ENCODE peak calls at places on chromosome 19, in four cellular contexts. U is K562, G is PC-3, M is neural progenitor cell. K is an unnamed sample. For H4K20me1, the result is how much of the 10 kb centered on the place peaks cover.

GRCh38 chr19:34041922-34042521 is 130.3 kb upstream of the LSM14A start:
- DNase-seq in M (peak), G (peak), U (peak), K (peak)

GRCh38 chr19:33496016-33496415 is 25.6 kb downstream of the PEPD start:
- DNase-seq in U (no peak), M (no peak), G (no peak), K (no peak)

GRCh38 chr19:56670961-56671612 is 470 bp downstream of the ZNF835 start:
- DNase-seq in U (no peak), G (no peak), M (no peak), K (no peak)

GRCh38 chr19:58519355-58520256 is at the start of gene ZBTB45:
- DNase-seq in U (peak), G (peak), M (peak), K (peak)

GRCh38 chr19:53013621-53014020 is at the start of gene ERVV-1:
- DNase-seq in M (no peak), U (no peak), G (no peak), K (no peak)

GRCh38 chr19:43739419-43739818 is 15.3 kb downstream of the SMG9 start:
- DNase-seq in G (no peak), M (no peak), U (no peak), K (no peak)

GRCh38 chr19:7869910-7870511 is 4.2 kb downstream of the PRR36 start:
- DNase-seq in M (peak), G (peak), U (peak), K (peak)

GRCh38 chr19:44847144-44848035 is 1.3 kb downstream of the NECTIN2 start:
- DNase-seq in M (peak), U (peak), G (peak), K (peak)

GRCh38 chr19:11479470-11480080 is 1.3 kb downstream of the ELAVL3 start:
- DNase-seq in M (peak), G (no peak), U (peak), K (peak)

GRCh38 chr19:48726573-48726972 is 7.0 kb upstream of the MAMSTR start:
- DNase-seq in M (no peak), G (no peak), U (no peak), K (no peak)

GRCh38 chr19:42028304-42029216 is 34.5 kb upstream of the ATP1A3 start:
- DNase-seq in G (peak), U (peak), M (peak), K (no peak)

GRCh38 chr19:42067315-42067888 is 2.6 kb downstream of the GRIK5 start:
- DNase-seq in M (no peak), U (no peak), G (no peak), K (no peak)

GRCh38 chr19:17180997-17181702 is 34.0 kb upstream of the USE1 start:
- DNase-seq in U (no peak), G (no peak), M (peak), K (no peak)

GRCh38 chr19:44010468-44010867 is 7.7 kb downstream of the ZNF230 start:
- DNase-seq in U (no peak), M (no peak), G (no peak), K (no peak)

GRCh38 chr19:31220540-31220939 is 128.7 kb downstream of the TSHZ3 start:
- DNase-seq in U (peak), G (no peak), M (peak), K (no peak)

GRCh38 chr19:29944415-29945012 is 2.5 kb downstream of the URI1 start:
- DNase-seq in G (no peak), M (no peak), U (no peak), K (no peak)

GRCh38 chr19:29947871-29948270 is 5.8 kb downstream of the URI1 start:
- DNase-seq in U (peak), G (no peak), M (no peak), K (no peak)

GRCh38 chr19:29945017-29945416 is 3.0 kb downstream of the URI1 start:
- DNase-seq in G (no peak), M (no peak), U (no peak), K (no peak)

GRCh38 chr19:29945433-29945832 is 3.4 kb downstream of the URI1 start:
- DNase-seq in M (no peak), G (no peak), U (no peak), K (peak)

GRCh38 chr19:29946645-29947044 is 4.6 kb downstream of the URI1 start:
- DNase-seq in U (no peak), M (no peak), G (no peak), K (no peak)
- H4K20me1 ChIP-seq in U (under half), M (under half), G (under half), K (under half)

GRCh38 chr19:46076951-46077814 is 36.4 kb upstream of the IGFL4 start:
- DNase-seq in U (peak), M (peak), G (peak), K (peak)
- TF ChIP-seq EZH2 in U (no peak), M (peak), G (peak), K (no peak)

GRCh38 chr19:2077833-2078619 is 18.1 kb downstream of the MOB3A start:
- DNase-seq in G (no peak), U (no peak), M (no peak), K (no peak)
- H4K20me1 ChIP-seq in G (under half), U (under half), M (under half), K (under half)

DNA sequence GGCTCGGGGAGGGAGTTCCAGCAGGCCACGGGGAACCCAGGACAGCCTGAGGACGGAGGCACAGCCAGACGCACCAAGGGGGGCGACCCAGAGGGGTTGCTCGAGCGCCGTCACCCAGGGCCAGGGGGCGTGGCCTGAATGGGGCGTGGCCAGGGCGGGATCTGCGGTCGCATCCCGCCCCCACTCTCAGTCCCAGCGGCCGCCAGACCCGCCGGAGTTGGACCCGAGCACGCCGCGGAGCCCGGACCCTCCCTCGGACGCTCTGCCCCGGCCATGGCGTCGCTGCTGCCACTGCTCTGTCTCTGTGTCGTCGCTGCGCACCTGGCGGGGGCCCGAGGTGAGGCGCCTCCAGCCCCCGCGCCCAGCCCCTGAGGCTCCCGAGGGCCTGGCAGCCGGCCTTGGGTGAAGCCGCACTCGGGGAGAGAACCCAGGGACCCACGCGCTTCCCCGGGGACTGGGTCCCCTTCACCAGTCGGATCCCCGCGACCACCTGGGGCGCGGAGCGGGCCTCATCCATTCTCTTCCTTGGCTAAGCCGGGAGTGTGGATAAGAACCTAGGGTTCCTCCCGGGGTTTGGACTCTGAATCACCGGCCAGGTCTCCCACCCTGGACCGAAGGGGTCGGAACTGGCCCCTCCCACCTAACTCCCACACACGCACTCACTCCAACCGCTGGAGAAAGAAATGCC is at the start of gene CILP2:
- DNase-seq in G (peak), U (no peak), M (peak), K (peak)
- TF ChIP-seq EZH2 in G (no peak), U (no peak), M (peak), K (no peak)

DNA sequence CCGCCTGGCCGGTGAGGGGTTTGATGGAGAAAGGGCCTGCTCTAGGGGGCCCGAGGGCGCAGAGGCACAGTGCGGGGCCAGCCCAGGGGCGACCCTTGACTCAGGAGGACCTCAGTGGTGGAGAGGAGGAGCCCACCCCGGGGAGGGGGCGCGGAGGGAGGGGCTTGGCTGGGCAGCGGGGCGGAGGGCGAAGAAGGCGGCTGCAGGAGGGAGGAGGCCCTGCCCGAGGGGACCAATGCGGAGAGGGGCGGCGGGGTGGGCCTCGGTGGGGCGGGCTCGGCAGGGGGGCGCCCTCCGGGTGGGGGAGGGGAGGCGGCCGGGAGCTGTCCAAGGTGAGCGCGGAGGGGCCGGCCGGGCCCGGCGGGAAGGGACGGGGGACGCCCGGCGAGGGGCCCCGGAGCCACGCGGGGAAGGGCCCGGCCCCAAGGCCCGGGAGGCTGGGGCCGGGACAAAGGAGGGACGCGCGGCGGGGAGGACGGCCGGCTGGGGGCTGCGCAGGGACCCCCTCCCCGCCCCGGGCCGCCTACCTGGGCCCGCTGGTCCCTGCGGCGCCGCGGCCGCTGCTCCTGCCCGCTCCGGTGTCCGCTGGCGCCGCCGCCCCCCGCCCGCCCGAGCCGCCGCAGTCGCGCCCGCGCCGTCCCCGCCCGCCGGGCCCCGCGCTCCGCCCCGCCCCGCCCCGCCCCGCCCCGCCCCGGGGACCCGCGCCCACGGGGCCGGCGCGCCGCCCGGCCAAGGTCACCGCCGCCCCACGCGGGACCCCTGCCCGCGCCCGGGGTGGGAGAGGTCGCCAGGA is at the start of gene DIRAS1:
- DNase-seq in M (peak), U (no peak), G (no peak), K (peak)
- H4K20me1 ChIP-seq in M (under half), U (under half), G (under half), K (under half)

GRCh38 chr19:4278010-4278409 is 1.1 kb upstream of the SHD start:
- DNase-seq in G (no peak), U (no peak), M (no peak), K (no peak)

GRCh38 chr19:4278926-4279529 is at the start of gene SHD:
- DNase-seq in M (peak), G (no peak), U (no peak), K (no peak)

GRCh38 chr19:4277051-4277700 is 1.9 kb upstream of the SHD start:
- DNase-seq in M (no peak), G (no peak), U (no peak), K (no peak)

GRCh38 chr19:4278460-4278901 is 585 bp upstream of the SHD start:
- DNase-seq in U (no peak), M (peak), G (no peak), K (no peak)

GRCh38 chr19:4279530-4280422 is 710 bp downstream of the SHD start:
- DNase-seq in G (no peak), U (no peak), M (peak), K (no peak)
- TF ChIP-seq EZH2 in G (no peak), U (no peak), M (peak), K (peak)

DNA sequence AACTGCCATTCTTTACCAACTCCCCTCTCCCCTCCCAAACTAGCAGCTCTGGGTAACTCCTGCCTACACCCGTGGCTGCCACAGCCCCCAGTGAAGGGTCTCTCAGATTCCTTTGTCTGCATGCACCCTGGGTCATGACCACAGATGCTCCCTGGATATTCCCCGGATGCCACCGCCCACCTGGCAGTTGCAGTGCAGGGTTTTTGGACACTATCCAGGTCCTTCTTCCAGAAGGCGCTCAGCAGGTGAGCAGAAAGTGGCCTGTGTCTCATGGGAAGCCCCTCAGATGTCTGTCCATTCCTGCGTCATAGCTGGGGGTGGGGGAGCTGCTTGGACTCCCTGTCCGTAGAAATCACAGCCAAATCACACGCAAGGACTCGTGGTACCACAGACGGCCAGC is 38.8 kb downstream of the ELL start:
- DNase-seq in M (no peak), G (no peak), U (no peak), K (no peak)
- H4K20me1 ChIP-seq in M (under half), G (under half), U (half or more), K (under half)

GRCh38 chr19:15456871-15457700 is 7.3 kb downstream of the RASAL3 start:
- DNase-seq in M (peak), G (peak), U (peak), K (peak)
- TF ChIP-seq EZH2 in M (peak), G (no peak), U (no peak), K (no peak)

GRCh38 chr19:10321874-10322835 is 6.3 kb upstream of the FDX2 start:
- DNase-seq in M (no peak), U (no peak), G (no peak), K (no peak)
- H4K20me1 ChIP-seq in M (under half), U (under half), G (under half), K (under half)

GRCh38 chr19:40600086-40600917 is 867 bp upstream of the LTBP4 start:
- DNase-seq in M (peak), U (no peak), G (no peak), K (no peak)
- TF ChIP-seq EZH2 in M (no peak), U (no peak), G (no peak), K (peak)

K was measured in GM23248.